ENCODE peak calls at places on chromosomes 12 and 14, in four cellular contexts. U is omental fat pad, W is HT1080, V is cardiac fibroblast. K is an unnamed sample.

GRCh38 chr12:93879476-93880376 is 202.6 kb downstream of the CRADD start:
- DNase-seq in V (peak; percentile 52), W (peak; percentile 48), U (no peak), K (no peak)

GRCh38 chr12:113103756-113104450 is 31.7 kb downstream of the RASAL1 start:
- DNase-seq in W (no peak), U (no peak), V (no peak), K (no peak)

GRCh38 chr14:71594828-71595227 is 337.4 kb upstream of the RGS6 start:
- DNase-seq in V (peak; percentile 20), W (no peak), U (no peak), K (no peak)

GRCh38 chr12:62963642-62964041 is 28.7 kb upstream of the PPM1H start:
- DNase-seq in W (no peak), U (no peak), V (no peak), K (no peak)

GRCh38 chr12:68180792-68181744 is 21.5 kb upstream of the IFNG start:
- DNase-seq in V (peak; percentile 2), U (no peak), W (no peak), K (no peak)

GRCh38 chr12:104448475-104448874 is 8.3 kb upstream of the CHST11 start:
- DNase-seq in V (no peak), U (no peak), W (no peak), K (no peak)

GRCh38 chr12:27221625-27222387 is 22.3 kb upstream of the STK38L start:
- DNase-seq in U (no peak), W (no peak), V (no peak), K (no peak)

GRCh38 chr14:91063119-91063518 is 2.7 kb upstream of the RPS6KA5 start:
- DNase-seq in U (no peak), W (peak; percentile 69), V (peak; percentile 4), K (no peak)

GRCh38 chr14:23605931-23606585 is 27.5 kb upstream of the JPH4 start:
- DNase-seq in U (no peak), W (peak; percentile 66), V (no peak), K (no peak)

GRCh38 chr12:92002673-92003382 is 142.8 kb downstream of the BTG1 start:
- DNase-seq in W (no peak), V (peak; percentile 61), U (no peak), K (no peak)

GRCh38 chr12:5068126-5068525 is 24.4 kb downstream of the KCNA5 start:
- DNase-seq in W (no peak), V (no peak), U (no peak), K (no peak)

GRCh38 chr12:1552978-1553471 is 41.4 kb downstream of the FBXL14 start:
- DNase-seq in U (no peak), V (no peak), W (no peak), K (no peak)

GRCh38 chr12:29226621-29227020 is 77.5 kb downstream of the FAR2 start:
- DNase-seq in U (no peak), W (no peak), V (no peak), K (no peak)

GRCh38 chr14:102944448-102945330 is 22.2 kb downstream of the AMN start:
- DNase-seq in U (no peak), V (no peak), W (no peak), K (no peak)

GRCh38 chr12:31922341-31923062 is 36.7 kb upstream of the RESF1 start:
- DNase-seq in U (no peak), V (peak; percentile 31), W (peak; percentile 99), K (no peak)

GRCh38 chr12:57755454-57756372 is 810 bp downstream of the MARCHF9 start:
- DNase-seq in U (no peak), W (no peak), V (no peak), K (no peak)

GRCh38 chr14:60700598-60700997 is 23.6 kb downstream of the SIX4 start:
- DNase-seq in V (no peak), U (no peak), W (no peak), K (no peak)

GRCh38 chr14:21072781-21073339 is 2.8 kb downstream of the ARHGEF40 start:
- DNase-seq in V (no peak), W (no peak), U (no peak), K (peak; percentile 83)

GRCh38 chr12:8562310-8562709 is 21.6 kb upstream of the CLEC4E start:
- DNase-seq in U (no peak), W (peak; percentile 14), V (no peak), K (no peak)

GRCh38 chr14:24806061-24806678 is 172.2 kb upstream of the GZMB start:
- DNase-seq in V (peak; percentile 66), U (peak; percentile 69), W (peak; percentile 51), K (peak; percentile 91)

GRCh38 chr12:67651380-67651695 is 2.8 kb downstream of the DYRK2 start:
- DNase-seq in U (no peak), V (peak; percentile 64), W (peak; percentile 48), K (no peak)

GRCh38 chr14:65414961-65415589 is 2.5 kb downstream of the FUT8 start:
- DNase-seq in W (peak; percentile 18), V (peak; percentile 65), U (no peak), K (no peak)

GRCh38 chr12:122346054-122346453 is 76.4 kb downstream of the CLIP1 start:
- DNase-seq in V (no peak), U (no peak), W (no peak), K (no peak)

GRCh38 chr12:49902399-49903350 is 1.0 kb downstream of the FAIM2 start:
- DNase-seq in W (no peak), V (no peak), U (no peak), K (no peak)

GRCh38 chr12:130993759-130994670 is 40.3 kb downstream of the ADGRD1 start:
- DNase-seq in W (no peak), U (no peak), V (no peak), K (no peak)

K was measured in lower leg skin.